ENCODE peak calls at places on chromosomes 5 and 9, in four cellular contexts. R is IMR-90, C is A549, M is heart left ventricle. L is an unnamed sample.

GRCh38 chr9:15274425-15274824 is 32.6 kb downstream of the TTC39B start:
- DNase-seq in M (no peak), C (no peak), R (no peak), L (no peak)

GRCh38 chr9:35232867-35233544 is 71.2 kb downstream of the UNC13B start:
- DNase-seq in R (no peak), C (no peak), M (no peak), L (no peak)

GRCh38 chr9:93958875-93959682 is 3.9 kb upstream of the BARX1 start:
- DNase-seq in C (no peak), M (no peak), R (peak; percentile 7), L (no peak)

GRCh38 chr9:93684161-93684765 is 107.9 kb downstream of the PHF2 start:
- DNase-seq in R (no peak), C (no peak), M (no peak), L (peak; percentile 54)

GRCh38 chr9:25449503-25449902 is 228.7 kb downstream of the TUSC1 start:
- DNase-seq in R (no peak), M (no peak), C (no peak), L (no peak)

GRCh38 chr9:115118471-115119156 is 657 bp upstream of the TNC start:
- DNase-seq in R (peak; percentile 93), C (peak; percentile 44), M (peak; percentile 37), L (peak; percentile 16)

GRCh38 chr9:109010676-109011655 is 2.3 kb downstream of the CTNNAL1 start:
- DNase-seq in M (no peak), R (peak; percentile 93), C (peak; percentile 66), L (no peak)

GRCh38 chr9:107734231-107735014 is 244.9 kb upstream of the KLF4 start:
- DNase-seq in M (peak; percentile 43), C (no peak), R (peak; percentile 96), L (no peak)

GRCh38 chr9:13377286-13377925 is 97.9 kb upstream of the MPDZ start:
- DNase-seq in R (no peak), M (no peak), C (no peak), L (no peak)

GRCh38 chr5:149079883-149080282 is 17.0 kb upstream of the SH3TC2 start:
- DNase-seq in R (no peak), C (no peak), M (no peak), L (no peak)

GRCh38 chr9:136859821-136860269 is 6.3 kb downstream of the EDF1 start:
- DNase-seq in C (no peak), M (peak; percentile 25), R (no peak), L (no peak)

GRCh38 chr9:121545875-121546423 is 46.3 kb upstream of the GGTA1 start:
- DNase-seq in M (peak; percentile 99), R (peak; percentile 94), C (peak; percentile 96), L (peak; percentile 83)

GRCh38 chr5:67538343-67538670 is 341.7 kb upstream of the CD180 start:
- DNase-seq in M (no peak), C (no peak), R (no peak), L (no peak)

GRCh38 chr5:78655731-78656130 is 7.2 kb upstream of the LHFPL2 start:
- DNase-seq in C (no peak), R (no peak), M (no peak), L (no peak)

GRCh38 chr5:145574889-145575573 is 260.1 kb downstream of the PRELID2 start:
- DNase-seq in R (peak; percentile 17), M (no peak), C (no peak), L (no peak)

GRCh38 chr5:57358796-57359592 is 123.6 kb downstream of the ACTBL2 start:
- DNase-seq in C (no peak), M (no peak), R (no peak), L (no peak)

GRCh38 chr9:5718296-5719032 is 89.6 kb downstream of the RIC1 start:
- DNase-seq in R (peak; percentile 24), M (no peak), C (no peak), L (no peak)

GRCh38 chr5:67437905-67438845 is 241.6 kb upstream of the CD180 start:
- DNase-seq in M (no peak), C (no peak), R (no peak), L (no peak)

GRCh38 chr9:6944093-6944551 is 186.3 kb downstream of the KDM4C start:
- DNase-seq in R (peak; percentile 82), C (no peak), M (no peak), L (no peak)

GRCh38 chr9:128892223-128892892 is 10.4 kb downstream of the LRRC8A start:
- DNase-seq in C (peak; percentile 70), R (peak; percentile 81), M (peak; percentile 93), L (peak; percentile 88)

GRCh38 chr9:6428940-6429889 is 16.2 kb downstream of the UHRF2 start:
- DNase-seq in M (no peak), R (no peak), C (no peak), L (no peak)

GRCh38 chr5:151483647-151484046 is 36.2 kb downstream of the SLC36A1 start:
- DNase-seq in C (no peak), M (no peak), R (no peak), L (no peak)

GRCh38 chr9:103649086-103649485 is 445.0 kb upstream of the SMC2 start:
- DNase-seq in M (no peak), C (no peak), R (no peak), L (no peak)

GRCh38 chr5:104186100-104186499 is 623.5 kb upstream of the NUDT12 start:
- DNase-seq in R (no peak), M (peak; percentile 37), C (peak; percentile 29), L (no peak)

GRCh38 chr9:85541876-85542275 is 199.9 kb downstream of the AGTPBP1 start:
- DNase-seq in R (no peak), C (no peak), M (no peak), L (no peak)

GRCh38 chr5:90558344-90559192 is at the start of gene ADGRV1:
- DNase-seq in R (peak; percentile 1), C (peak; percentile 54), M (peak; percentile 29), L (no peak)

GRCh38 chr9:90137824-90138223 is 504.8 kb downstream of the DIRAS2 start:
- DNase-seq in C (no peak), R (no peak), M (no peak), L (no peak)

GRCh38 chr5:15763754-15764153 is 263.8 kb downstream of the FBXL7 start:
- DNase-seq in R (peak; percentile 51), M (no peak), C (no peak), L (no peak)

GRCh38 chr9:124632077-124632621 is 125.0 kb upstream of the NR5A1 start:
- DNase-seq in M (no peak), C (no peak), R (peak; percentile 38), L (no peak)

GRCh38 chr5:76701298-76701697 is 14.6 kb upstream of the F2R start:
- DNase-seq in C (peak; percentile 71), R (peak; percentile 92), M (no peak), L (no peak)

GRCh38 chr5:103847060-103847459 is 284.5 kb upstream of the NUDT12 start:
- DNase-seq in C (peak; percentile 35), R (peak; percentile 65), M (no peak), L (no peak)

GRCh38 chr9:89674667-89675402 is 70.0 kb downstream of the GADD45G start:
- DNase-seq in C (no peak), M (peak; percentile 59), R (no peak), L (no peak)

GRCh38 chr5:133657036-133657435 is 44.7 kb upstream of the FSTL4 start:
- DNase-seq in R (no peak), C (no peak), M (no peak), L (no peak)

GRCh38 chr9:89495824-89496555 is 1.9 kb downstream of the SEMA4D start:
- DNase-seq in C (no peak), M (no peak), R (no peak), L (no peak)

GRCh38 chr9:37408933-37409710 is 13.4 kb upstream of the GRHPR start:
- DNase-seq in C (no peak), M (no peak), R (no peak), L (no peak)

GRCh38 chr5:174690256-174690655 is 34.1 kb upstream of the MSX2 start:
- DNase-seq in C (peak; percentile 24), R (peak; percentile 18), M (no peak), L (no peak)

DNA sequence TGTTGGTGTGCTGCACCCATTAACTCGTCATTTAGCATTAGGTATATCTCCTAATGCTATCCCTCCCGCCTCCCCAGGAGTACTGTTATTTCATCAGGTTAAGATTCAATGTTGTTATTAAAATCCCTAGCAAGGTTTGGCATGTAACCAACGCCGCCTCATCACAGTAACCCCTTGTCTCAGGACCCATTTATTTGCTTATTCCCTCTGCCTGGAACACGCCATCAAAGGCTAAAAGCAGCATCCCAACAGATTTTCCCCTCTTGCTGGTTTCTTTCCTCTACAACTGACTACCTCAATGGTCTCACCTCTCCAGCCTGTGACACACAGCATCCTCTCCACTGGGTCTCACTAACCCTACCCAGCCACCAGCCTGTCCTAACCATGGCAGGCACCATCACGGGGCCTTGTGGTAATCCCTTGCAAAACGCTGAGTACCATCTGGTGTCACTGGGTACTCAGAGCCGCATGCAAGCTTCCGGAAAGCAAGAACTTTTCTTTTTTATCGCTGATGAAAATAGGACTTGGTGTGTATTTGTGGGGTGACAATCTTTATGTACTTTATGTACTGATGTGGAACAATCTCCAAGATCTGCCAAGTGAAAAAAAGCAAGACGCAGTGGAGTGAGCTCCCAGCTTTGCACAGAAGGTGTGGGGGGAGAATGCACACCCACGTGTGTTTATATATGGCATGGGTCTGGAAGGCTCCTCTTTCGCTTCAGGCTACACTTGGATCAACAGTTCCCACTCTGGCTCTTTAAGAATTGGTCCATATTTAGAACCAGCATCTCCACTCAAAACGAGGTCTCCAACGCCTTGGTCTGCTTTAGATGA is 6.1 kb downstream of the RPS14 start:
- DNase-seq in C (no peak), R (no peak), M (no peak), L (no peak)
- H3K27ac ChIP-seq in C (no peak overlapping the region), R (no peak overlapping the region), M (no peak overlapping the region), L (no peak overlapping the region)

GRCh38 chr5:150402226-150402773 is 10.4 kb downstream of the CD74 start:
- DNase-seq in R (no peak), C (no peak), M (no peak), L (no peak)
- H3K27ac ChIP-seq in R (no peak overlapping the region), C (no peak overlapping the region), M (no peak overlapping the region), L (no peak overlapping the region)

GRCh38 chr5:119897537-119898370 is 268.4 kb downstream of the FAM170A start:
- DNase-seq in M (no peak), C (no peak), R (no peak), L (no peak)

GRCh38 chr5:119896851-119897536 is 267.6 kb downstream of the FAM170A start:
- DNase-seq in R (no peak), C (no peak), M (no peak), L (no peak)
- H3K27ac ChIP-seq in R (no peak overlapping the region), C (no peak overlapping the region), M (no peak overlapping the region), L (no peak overlapping the region)

GRCh38 chr9:87383341-87384150 is 114.1 kb upstream of the DAPK1 start:
- DNase-seq in M (no peak), R (no peak), C (no peak), L (no peak)
- H3K27ac ChIP-seq in M (no peak overlapping the region), R (no peak overlapping the region), C (peak overlapping the region; percentile 94), L (peak overlapping the region; percentile 9)

L was measured in ascending aorta.